ENCODE peak calls at places on chromosome 6, in seven cellular contexts. One of them, this sample, is unnamed. For H3K36me3, the result is how much of the 10 kb centered on the place peaks cover.

GRCh38 chr6:160203522-160203921 is 55.1 kb downstream of the SLC22A2 start:
- DNase-seq in IMR-90: no peak
- DNase-seq in thoracic aorta: no peak
- DNase-seq in mucosa of descending colon: no peak
- DNase-seq in neural progenitor cell: no peak
- DNase-seq in mammary epithelial cell: no peak
- DNase-seq in adrenal gland: no peak
- DNase-seq in this sample: no peak

GRCh38 chr6:166258854-166259276 is 49.3 kb downstream of the PRR18 start:
- DNase-seq in IMR-90: no peak
- DNase-seq in thoracic aorta: no peak
- DNase-seq in mucosa of descending colon: peak
- DNase-seq in neural progenitor cell: no peak
- DNase-seq in mammary epithelial cell: no peak
- DNase-seq in adrenal gland: no peak
- DNase-seq in this sample: no peak

GRCh38 chr6:125574604-125575003 is 174.8 kb upstream of the HEY2 start:
- DNase-seq in IMR-90: no peak
- DNase-seq in thoracic aorta: no peak
- DNase-seq in mucosa of descending colon: no peak
- DNase-seq in neural progenitor cell: no peak
- DNase-seq in mammary epithelial cell: no peak
- DNase-seq in adrenal gland: no peak
- DNase-seq in this sample: no peak

GRCh38 chr6:113873043-113873667 is 16.0 kb downstream of the MARCKS start:
- DNase-seq in IMR-90: no peak
- DNase-seq in thoracic aorta: no peak
- DNase-seq in mucosa of descending colon: peak
- DNase-seq in neural progenitor cell: no peak
- DNase-seq in mammary epithelial cell: no peak
- DNase-seq in adrenal gland: peak
- DNase-seq in this sample: no peak

GRCh38 chr6:21438237-21438985 is 155.1 kb upstream of the SOX4 start:
- DNase-seq in IMR-90: no peak
- DNase-seq in thoracic aorta: no peak
- DNase-seq in mucosa of descending colon: no peak
- DNase-seq in neural progenitor cell: no peak
- DNase-seq in mammary epithelial cell: peak
- DNase-seq in adrenal gland: no peak
- DNase-seq in this sample: no peak

GRCh38 chr6:157551041-157551832 is 170.2 kb downstream of the ZDHHC14 start:
- DNase-seq in IMR-90: no peak
- DNase-seq in thoracic aorta: no peak
- DNase-seq in mucosa of descending colon: no peak
- DNase-seq in neural progenitor cell: no peak
- DNase-seq in mammary epithelial cell: peak
- DNase-seq in adrenal gland: no peak
- DNase-seq in this sample: no peak

GRCh38 chr6:34531580-34532201 is 24.4 kb downstream of the SPDEF start:
- DNase-seq in IMR-90: peak
- DNase-seq in thoracic aorta: peak
- DNase-seq in mucosa of descending colon: peak
- DNase-seq in neural progenitor cell: peak
- DNase-seq in mammary epithelial cell: no peak
- DNase-seq in adrenal gland: peak
- DNase-seq in this sample: peak

GRCh38 chr6:52894278-52894677 is 15.2 kb downstream of the GSTA3 start:
- DNase-seq in IMR-90: no peak
- DNase-seq in thoracic aorta: no peak
- DNase-seq in mucosa of descending colon: no peak
- DNase-seq in neural progenitor cell: no peak
- DNase-seq in mammary epithelial cell: no peak
- DNase-seq in adrenal gland: no peak
- DNase-seq in this sample: no peak

GRCh38 chr6:4635666-4636065 is 140.5 kb upstream of the CDYL start:
- DNase-seq in IMR-90: peak
- DNase-seq in thoracic aorta: no peak
- DNase-seq in mucosa of descending colon: no peak
- DNase-seq in neural progenitor cell: no peak
- DNase-seq in mammary epithelial cell: no peak
- DNase-seq in adrenal gland: no peak
- DNase-seq in this sample: no peak

GRCh38 chr6:107244742-107245470 is 129.6 kb upstream of the BEND3 start:
- DNase-seq in IMR-90: no peak
- DNase-seq in thoracic aorta: no peak
- DNase-seq in mucosa of descending colon: no peak
- DNase-seq in neural progenitor cell: no peak
- DNase-seq in mammary epithelial cell: no peak
- DNase-seq in adrenal gland: no peak
- DNase-seq in this sample: no peak

GRCh38 chr6:47044418-47044817 is 2.3 kb upstream of the ADGRF1 start:
- DNase-seq in IMR-90: no peak
- DNase-seq in thoracic aorta: no peak
- DNase-seq in mucosa of descending colon: no peak
- DNase-seq in neural progenitor cell: no peak
- DNase-seq in mammary epithelial cell: peak
- DNase-seq in adrenal gland: no peak
- DNase-seq in this sample: no peak

GRCh38 chr6:2797564-2798014 is 32.4 kb downstream of the WRNIP1 start:
- DNase-seq in IMR-90: no peak
- DNase-seq in thoracic aorta: no peak
- DNase-seq in mucosa of descending colon: no peak
- DNase-seq in neural progenitor cell: no peak
- DNase-seq in mammary epithelial cell: no peak
- DNase-seq in adrenal gland: no peak
- DNase-seq in this sample: no peak

GRCh38 chr6:166970776-166971175 is 14.4 kb upstream of the RNASET2 start:
- DNase-seq in IMR-90: no peak
- DNase-seq in thoracic aorta: no peak
- DNase-seq in mucosa of descending colon: no peak
- DNase-seq in neural progenitor cell: no peak
- DNase-seq in mammary epithelial cell: no peak
- DNase-seq in adrenal gland: no peak
- DNase-seq in this sample: no peak

GRCh38 chr6:98529364-98529763 is 305.0 kb upstream of the POU3F2 start:
- DNase-seq in IMR-90: no peak
- DNase-seq in thoracic aorta: no peak
- DNase-seq in mucosa of descending colon: no peak
- DNase-seq in neural progenitor cell: no peak
- DNase-seq in mammary epithelial cell: no peak
- DNase-seq in adrenal gland: no peak
- DNase-seq in this sample: no peak

GRCh38 chr6:54072708-54073313 is 38.4 kb upstream of the MLIP start:
- DNase-seq in IMR-90: no peak
- DNase-seq in thoracic aorta: no peak
- DNase-seq in mucosa of descending colon: no peak
- DNase-seq in neural progenitor cell: no peak
- DNase-seq in mammary epithelial cell: no peak
- DNase-seq in adrenal gland: no peak
- DNase-seq in this sample: no peak

GRCh38 chr6:37725967-37726366 is 28.3 kb upstream of the MDGA1 start:
- DNase-seq in IMR-90: peak
- DNase-seq in thoracic aorta: no peak
- DNase-seq in mucosa of descending colon: no peak
- DNase-seq in neural progenitor cell: no peak
- DNase-seq in mammary epithelial cell: no peak
- DNase-seq in adrenal gland: no peak
- DNase-seq in this sample: no peak

GRCh38 chr6:149130093-149130872 is 187.2 kb upstream of the TAB2 start:
- DNase-seq in IMR-90: peak
- DNase-seq in thoracic aorta: no peak
- DNase-seq in mucosa of descending colon: no peak
- DNase-seq in neural progenitor cell: no peak
- DNase-seq in mammary epithelial cell: no peak
- DNase-seq in adrenal gland: no peak
- DNase-seq in this sample: no peak

GRCh38 chr6:161169690-161170089 is 104.2 kb downstream of the AGPAT4 start:
- DNase-seq in IMR-90: peak
- DNase-seq in thoracic aorta: no peak
- DNase-seq in mucosa of descending colon: no peak
- DNase-seq in neural progenitor cell: no peak
- DNase-seq in mammary epithelial cell: peak
- DNase-seq in adrenal gland: peak
- DNase-seq in this sample: no peak

GRCh38 chr6:103677290-103677689 is 1182.4 kb downstream of the HACE1 start:
- DNase-seq in IMR-90: no peak
- DNase-seq in thoracic aorta: no peak
- DNase-seq in mucosa of descending colon: no peak
- DNase-seq in neural progenitor cell: no peak
- DNase-seq in mammary epithelial cell: no peak
- DNase-seq in adrenal gland: no peak
- DNase-seq in this sample: no peak

GRCh38 chr6:113994934-113995342 is 24.0 kb upstream of the HDAC2 start:
- DNase-seq in IMR-90: peak
- DNase-seq in thoracic aorta: no peak
- DNase-seq in mucosa of descending colon: no peak
- DNase-seq in neural progenitor cell: peak
- DNase-seq in mammary epithelial cell: peak
- DNase-seq in adrenal gland: peak
- DNase-seq in this sample: peak

GRCh38 chr6:169640347-169640972 is 61.4 kb downstream of the WDR27 start:
- DNase-seq in IMR-90: peak
- DNase-seq in thoracic aorta: no peak
- DNase-seq in mucosa of descending colon: no peak
- DNase-seq in neural progenitor cell: no peak
- DNase-seq in mammary epithelial cell: no peak
- DNase-seq in adrenal gland: peak
- DNase-seq in this sample: no peak

GRCh38 chr6:136710877-136711552 is 81.3 kb downstream of the MAP3K5 start:
- DNase-seq in IMR-90: no peak
- DNase-seq in thoracic aorta: no peak
- DNase-seq in mucosa of descending colon: no peak
- DNase-seq in neural progenitor cell: no peak
- DNase-seq in mammary epithelial cell: peak
- DNase-seq in adrenal gland: no peak
- DNase-seq in this sample: no peak

GRCh38 chr6:144530118-144530517 is 245.0 kb downstream of the UTRN start:
- DNase-seq in IMR-90: no peak
- DNase-seq in thoracic aorta: no peak
- DNase-seq in mucosa of descending colon: no peak
- DNase-seq in neural progenitor cell: no peak
- DNase-seq in mammary epithelial cell: no peak
- DNase-seq in adrenal gland: no peak
- DNase-seq in this sample: no peak

GRCh38 chr6:144534123-144534676 is 249.1 kb downstream of the UTRN start:
- DNase-seq in IMR-90: peak
- DNase-seq in thoracic aorta: no peak
- DNase-seq in mucosa of descending colon: no peak
- DNase-seq in neural progenitor cell: no peak
- DNase-seq in mammary epithelial cell: no peak
- DNase-seq in adrenal gland: no peak
- DNase-seq in this sample: no peak

GRCh38 chr6:144528605-144529425 is 243.7 kb downstream of the UTRN start:
- DNase-seq in IMR-90: peak
- DNase-seq in thoracic aorta: no peak
- DNase-seq in mucosa of descending colon: no peak
- DNase-seq in neural progenitor cell: peak
- DNase-seq in mammary epithelial cell: peak
- DNase-seq in adrenal gland: no peak
- DNase-seq in this sample: no peak
- H3K36me3 ChIP-seq in IMR-90: under half
- H3K36me3 ChIP-seq in thoracic aorta: under half
- H3K36me3 ChIP-seq in mucosa of descending colon: under half
- H3K36me3 ChIP-seq in neural progenitor cell: under half
- H3K36me3 ChIP-seq in mammary epithelial cell: under half
- H3K36me3 ChIP-seq in adrenal gland: under half
- H3K36me3 ChIP-seq in this sample: under half

GRCh38 chr6:96742702-96743101 is 94.6 kb downstream of the GPR63 start:
- DNase-seq in IMR-90: no peak
- DNase-seq in thoracic aorta: no peak
- DNase-seq in mucosa of descending colon: no peak
- DNase-seq in neural progenitor cell: no peak
- DNase-seq in mammary epithelial cell: no peak
- DNase-seq in adrenal gland: no peak
- DNase-seq in this sample: no peak

DNA sequence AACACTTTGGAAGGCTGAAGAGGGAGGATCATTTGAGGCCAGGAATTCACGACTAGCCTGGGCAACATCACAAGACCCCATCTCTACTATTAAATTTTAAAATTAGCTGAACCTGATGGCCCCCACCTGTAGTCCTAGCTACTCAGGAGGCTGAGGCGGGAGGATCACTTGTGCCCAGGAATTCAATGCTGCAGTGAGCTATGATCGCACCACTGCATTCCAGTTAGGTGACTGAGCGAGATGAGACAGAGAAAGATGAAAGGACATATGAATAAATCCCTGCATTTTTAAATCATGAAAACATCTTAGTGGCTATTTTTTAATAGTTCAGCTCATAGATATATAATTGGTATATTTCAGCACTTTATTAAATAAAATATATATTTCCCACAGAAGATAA is 93.8 kb downstream of the GPR63 start:
- DNase-seq in IMR-90: no peak
- DNase-seq in thoracic aorta: no peak
- DNase-seq in mucosa of descending colon: no peak
- DNase-seq in neural progenitor cell: no peak
- DNase-seq in mammary epithelial cell: peak
- DNase-seq in adrenal gland: no peak
- DNase-seq in this sample: no peak
- H3K36me3 ChIP-seq in IMR-90: under half
- H3K36me3 ChIP-seq in thoracic aorta: under half
- H3K36me3 ChIP-seq in mucosa of descending colon: under half
- H3K36me3 ChIP-seq in neural progenitor cell: under half
- H3K36me3 ChIP-seq in mammary epithelial cell: under half
- H3K36me3 ChIP-seq in adrenal gland: under half
- H3K36me3 ChIP-seq in this sample: under half

DNA sequence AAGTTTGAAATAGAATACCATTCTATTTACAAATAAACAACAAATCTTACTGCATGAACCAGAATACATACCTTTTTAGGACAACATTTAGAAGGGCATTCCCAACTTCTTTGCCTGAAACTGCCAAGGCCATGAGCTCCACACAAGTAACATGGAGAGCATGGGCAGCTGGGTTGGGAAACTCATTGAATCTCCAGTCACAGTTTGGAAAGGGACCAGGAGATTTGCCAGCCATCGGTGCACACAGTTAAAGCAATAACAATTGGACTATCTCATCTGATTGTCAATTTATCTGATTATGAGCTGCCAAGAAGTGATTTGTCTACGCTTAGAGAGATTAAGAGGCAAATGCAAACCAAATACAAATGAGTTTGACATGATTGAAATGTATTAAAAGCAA is 19.9 kb downstream of the ARG1 start:
- DNase-seq in IMR-90: no peak
- DNase-seq in thoracic aorta: no peak
- DNase-seq in mucosa of descending colon: no peak
- DNase-seq in neural progenitor cell: no peak
- DNase-seq in mammary epithelial cell: no peak
- DNase-seq in adrenal gland: peak
- DNase-seq in this sample: no peak
- H3K36me3 ChIP-seq in IMR-90: under half
- H3K36me3 ChIP-seq in thoracic aorta: half or more
- H3K36me3 ChIP-seq in mucosa of descending colon: under half
- H3K36me3 ChIP-seq in neural progenitor cell: under half
- H3K36me3 ChIP-seq in mammary epithelial cell: under half
- H3K36me3 ChIP-seq in adrenal gland: half or more
- H3K36me3 ChIP-seq in this sample: under half

DNA sequence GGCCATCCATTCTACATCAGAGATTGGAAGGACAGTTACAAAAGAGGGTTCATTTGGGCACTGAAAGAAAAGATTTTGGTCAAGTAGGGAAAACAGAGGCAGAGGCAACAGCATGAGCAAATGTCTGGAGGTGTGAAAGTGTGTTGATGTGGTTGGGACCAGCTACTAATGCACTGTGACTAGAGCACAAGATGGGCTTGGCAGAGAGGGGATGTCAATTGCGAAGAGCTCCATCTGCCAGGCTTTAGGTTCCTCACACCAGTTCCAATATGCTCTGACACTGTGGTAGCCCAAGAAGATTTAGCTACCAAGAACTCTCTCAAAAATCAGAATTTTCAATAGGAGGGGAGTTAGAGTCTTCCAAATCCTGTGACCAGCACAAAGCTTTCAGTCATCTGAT is 42.1 kb downstream of the TRAF3IP2 start:
- DNase-seq in IMR-90: no peak
- DNase-seq in thoracic aorta: no peak
- DNase-seq in mucosa of descending colon: no peak
- DNase-seq in neural progenitor cell: no peak
- DNase-seq in mammary epithelial cell: no peak
- DNase-seq in adrenal gland: no peak
- DNase-seq in this sample: no peak
- H3K36me3 ChIP-seq in IMR-90: under half
- H3K36me3 ChIP-seq in thoracic aorta: under half
- H3K36me3 ChIP-seq in mucosa of descending colon: under half
- H3K36me3 ChIP-seq in neural progenitor cell: under half
- H3K36me3 ChIP-seq in mammary epithelial cell: half or more
- H3K36me3 ChIP-seq in adrenal gland: under half
- H3K36me3 ChIP-seq in this sample: under half

This sample was measured in CD8-positive, alpha-beta memory T cell.